ENCODE peak calls at places on chromosomes 12 and 14, in five cellular contexts. L is HuH-7.5, U is upper lobe of right lung, I is anterior cingulate cortex, C is pancreas. N is an unnamed sample.

GRCh38 chr14:99643343-99643742 is 1.6 kb upstream of the HHIPL1 start:
- DNase-seq in L (no peak), U (no peak), I (no peak), C (no peak), N (no peak)

GRCh38 chr12:121713257-121714155 is 954 bp downstream of the TMEM120B start:
- DNase-seq in L (no peak), U (no peak), I (no peak), C (no peak), N (no peak)

GRCh38 chr14:101733211-101733610 is 28.3 kb upstream of the PPP2R5C start:
- DNase-seq in L (no peak), U (no peak), I (no peak), C (no peak), N (peak)

GRCh38 chr14:100147181-100147631 is 12.2 kb downstream of the DEGS2 start:
- DNase-seq in L (no peak), U (peak), I (no peak), C (no peak), N (no peak)

GRCh38 chr14:106185837-106186233 is 659.5 kb downstream of the TMEM121 start:
- DNase-seq in L (no peak), U (no peak), I (no peak), C (no peak), N (no peak)

GRCh38 chr12:56271031-56271430 is 4.3 kb downstream of the COQ10A start:
- DNase-seq in L (no peak), U (no peak), I (no peak), C (no peak), N (peak)

GRCh38 chr12:71636704-71637115 is 26.9 kb downstream of the ZFC3H1 start:
- DNase-seq in L (peak), U (no peak), I (no peak), C (no peak), N (peak)

GRCh38 chr12:42468853-42469252 is 120.7 kb downstream of the PRICKLE1 start:
- DNase-seq in L (no peak), U (no peak), I (no peak), C (no peak), N (peak)

GRCh38 chr12:21774358-21775129 is at the start of gene KCNJ8:
- DNase-seq in L (peak), U (peak), I (peak), C (peak), N (peak)

GRCh38 chr14:71372411-71372838 is 465.2 kb downstream of the PCNX1 start:
- DNase-seq in L (peak), U (no peak), I (no peak), C (no peak), N (peak)